ENCODE peak calls at places on chromosomes 1 and 21, in four cellular contexts. V, O, M and Y are unnamed samples.

GRCh38 chr1:34143984-34144383 is 21.0 kb downstream of the CSMD2 start:
- DNase-seq in M (no peak), V (no peak), O (no peak), Y (no peak)

GRCh38 chr1:227780101-227781044 is 35.1 kb upstream of the PRSS38 start:
- DNase-seq in O (no peak), V (peak; percentile 8), M (no peak), Y (no peak)

GRCh38 chr1:93964777-93965200 is 55.6 kb upstream of the GCLM start:
- DNase-seq in M (peak; percentile 90), V (no peak), O (no peak), Y (peak; percentile 25)

GRCh38 chr1:11364170-11364569 is 91.2 kb downstream of the UBIAD1 start:
- DNase-seq in M (no peak), V (peak; percentile 39), O (peak; percentile 72), Y (no peak)

GRCh38 chr21:35071347-35071746 is 22.2 kb upstream of the RUNX1 start:
- DNase-seq in M (no peak), V (no peak), O (no peak), Y (no peak)

GRCh38 chr1:247294282-247294681 is 37.4 kb downstream of the ZNF496 start:
- DNase-seq in O (peak; percentile 7), M (no peak), V (no peak), Y (no peak)

GRCh38 chr1:7693662-7694061 is 77.4 kb upstream of the VAMP3 start:
- DNase-seq in O (no peak), M (no peak), V (no peak), Y (no peak)

GRCh38 chr21:46077674-46078101 is 20.2 kb upstream of the COL6A2 start:
- DNase-seq in M (no peak), O (no peak), V (no peak), Y (no peak)

GRCh38 chr1:10559386-10559785 is 84.6 kb downstream of the PEX14 start:
- DNase-seq in O (no peak), V (no peak), M (no peak), Y (no peak)

GRCh38 chr1:195939844-195940243 is 668.4 kb downstream of the KCNT2 start:
- DNase-seq in M (no peak), O (no peak), V (peak; percentile 26), Y (peak; percentile 10)

GRCh38 chr1:201020040-201020591 is 3.4 kb downstream of the KIF21B start:
- DNase-seq in M (peak; percentile 33), O (no peak), V (no peak), Y (no peak)

GRCh38 chr1:34474566-34474965 is 280.3 kb upstream of the GJB5 start:
- DNase-seq in V (no peak), M (no peak), O (no peak), Y (no peak)

GRCh38 chr1:67031121-67031520 is 22.8 kb downstream of the SLC35D1 start:
- DNase-seq in O (no peak), V (no peak), M (no peak), Y (no peak)

GRCh38 chr1:180283098-180283497 is 53.0 kb downstream of the LHX4 start:
- DNase-seq in V (no peak), O (no peak), M (no peak), Y (no peak)

GRCh38 chr1:51014878-51015277 is 44.8 kb downstream of the CDKN2C start:
- DNase-seq in O (no peak), M (no peak), V (no peak), Y (no peak)

GRCh38 chr1:117364240-117364639 is 3.0 kb upstream of the MAN1A2 start:
- DNase-seq in V (no peak), M (no peak), O (no peak), Y (no peak)

GRCh38 chr1:84603941-84604830 is 29.9 kb upstream of the CTBS start:
- DNase-seq in O (peak; percentile 40), M (peak; percentile 85), V (peak; percentile 47), Y (peak; percentile 43)

DNA sequence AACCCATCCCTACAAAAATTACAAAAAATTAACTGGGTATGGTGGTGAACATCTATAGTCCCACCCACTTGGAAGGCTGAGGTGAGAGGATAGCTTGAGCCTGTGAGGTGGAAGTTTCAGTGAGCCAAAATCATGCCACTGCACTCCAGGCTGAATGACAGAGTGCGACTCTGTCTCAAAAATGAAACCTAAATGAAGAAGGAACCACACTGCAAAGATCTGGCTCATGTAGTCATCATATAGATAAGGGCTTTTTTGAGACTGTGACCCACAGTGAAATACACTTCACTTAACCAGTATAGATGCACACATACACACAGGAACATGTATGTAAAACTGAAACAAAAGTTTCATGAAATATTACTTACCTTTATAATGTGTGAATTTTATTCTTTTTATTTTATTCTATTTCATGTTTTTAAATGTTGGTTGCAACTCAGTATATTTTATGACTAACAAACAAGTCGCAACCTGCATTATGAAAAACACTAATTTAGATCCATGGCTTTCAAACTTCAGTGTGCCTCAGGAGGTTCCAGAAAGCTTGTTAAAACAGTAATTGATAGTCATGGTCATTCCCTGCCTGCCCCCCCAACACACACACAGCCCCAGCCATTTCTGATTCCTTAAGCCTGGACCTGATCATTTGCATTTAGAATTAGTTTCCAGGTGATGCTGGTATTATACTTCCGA is 189.5 kb downstream of the PATJ start:
- DNase-seq in M (no peak), O (no peak), V (no peak), Y (no peak)
- TF ChIP-seq HMGXB4 in M (no peak), O (no peak), V (no peak), Y (no peak)

DNA sequence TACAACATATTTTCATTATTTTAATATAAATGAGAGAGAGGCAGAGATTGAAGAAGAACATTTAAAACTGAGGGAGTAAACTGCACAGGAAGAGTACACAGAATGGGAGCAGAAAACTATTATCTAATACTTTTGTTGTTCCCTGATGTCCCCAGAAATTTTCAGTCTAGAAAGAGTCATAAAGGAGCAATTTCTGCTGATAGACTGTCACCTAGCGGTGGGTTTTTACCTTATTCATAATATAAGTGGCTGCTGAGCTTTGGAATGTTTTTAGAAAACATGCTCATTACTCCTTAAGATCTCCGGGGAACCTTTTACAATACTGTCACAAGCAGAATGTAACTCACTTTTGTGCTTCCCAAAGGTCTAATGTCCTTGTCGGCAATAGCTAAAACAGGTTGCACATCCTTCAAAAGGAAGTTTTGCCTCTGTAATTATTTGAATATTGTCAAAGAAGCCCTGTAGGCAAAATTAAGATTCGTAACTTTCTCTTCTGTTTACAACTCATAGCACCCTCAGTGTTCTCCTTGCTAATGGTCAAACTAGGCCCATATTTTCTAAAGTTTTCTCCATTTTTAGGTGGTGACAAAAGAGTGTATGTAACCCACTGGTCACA is 4.9 kb upstream of the NPL start:
- DNase-seq in V (no peak), O (peak; percentile 28), M (peak; percentile 20), Y (peak; percentile 33)
- TF ChIP-seq HMGXB4 in V (no peak), O (no peak), M (no peak), Y (no peak)

GRCh38 chr1:26785611-26786436 is 1.9 kb upstream of the PIGV start:
- DNase-seq in V (no peak), M (no peak), O (no peak), Y (no peak)
- TF ChIP-seq HMGXB4 in V (no peak), M (peak; percentile 2), O (no peak), Y (no peak)

GRCh38 chr1:44033041-44033575 is 1.8 kb upstream of the SLC6A9 start:
- DNase-seq in M (no peak), O (no peak), V (no peak), Y (no peak)

GRCh38 chr1:44030606-44031050 is 634 bp downstream of the SLC6A9 start:
- DNase-seq in V (peak; percentile 73), M (peak; percentile 34), O (peak; percentile 75), Y (no peak)

GRCh38 chr1:44031900-44032817 is 897 bp upstream of the SLC6A9 start:
- DNase-seq in V (no peak), O (no peak), M (no peak), Y (no peak)

GRCh38 chr1:44029911-44030605 is 1.2 kb downstream of the SLC6A9 start:
- DNase-seq in M (peak; percentile 65), O (peak; percentile 95), V (peak; percentile 92), Y (peak; percentile 76)

GRCh38 chr1:44031051-44031899 is at the start of gene SLC6A9:
- DNase-seq in O (peak; percentile 67), V (peak; percentile 72), M (peak; percentile 31), Y (no peak)
- TF ChIP-seq HMGXB4 in O (no peak), V (no peak), M (no peak), Y (no peak)

GRCh38 chr1:53326598-53327182 is 1.2 kb downstream of the LRP8 start:
- DNase-seq in O (peak; percentile 48), M (no peak), V (no peak), Y (peak; percentile 29)
- TF ChIP-seq HMGXB4 in O (peak; percentile 90), M (no peak), V (peak; percentile 39), Y (no peak)

GRCh38 chr1:147560756-147561472 is 19.6 kb downstream of the BCL9 start:
- DNase-seq in V (no peak), O (no peak), M (no peak), Y (no peak)

GRCh38 chr1:147562819-147563218 is 21.5 kb downstream of the BCL9 start:
- DNase-seq in M (no peak), V (no peak), O (no peak), Y (no peak)

GRCh38 chr1:147558045-147558444 is 16.7 kb downstream of the BCL9 start:
- DNase-seq in M (no peak), O (no peak), V (no peak), Y (no peak)

GRCh38 chr1:147565189-147565980 is 24.1 kb downstream of the BCL9 start:
- DNase-seq in M (no peak), V (no peak), O (no peak), Y (no peak)

GRCh38 chr1:147561473-147561840 is 20.2 kb downstream of the BCL9 start:
- DNase-seq in O (no peak), M (no peak), V (no peak), Y (no peak)
- TF ChIP-seq HMGXB4 in O (no peak), M (no peak), V (no peak), Y (no peak)